ENCODE peak calls at places on chromosomes 5 and 9, in four cellular contexts. K is iPS-NIHi11, C is HuH-7.5, A is A172. G is an unnamed sample.

GRCh38 chr5:88715503-88715902 is 167.5 kb downstream of the MEF2C start:
- DNase-seq in A (no peak), C (no peak), K (no peak), G (no peak)

GRCh38 chr5:80959768-80960442 is at the start of gene RASGRF2:
- DNase-seq in A (no peak), K (peak), C (no peak), G (no peak)

GRCh38 chr9:30723656-30724055 is 1660.8 kb upstream of the ACO1 start:
- DNase-seq in C (no peak), A (peak), K (no peak), G (no peak)

GRCh38 chr5:176870110-176870591 is 29.0 kb downstream of the HK3 start:
- DNase-seq in A (peak), K (peak), C (peak), G (peak)

GRCh38 chr5:127586371-127586770 is 62.5 kb upstream of the CTXN3 start:
- DNase-seq in C (no peak), K (no peak), A (no peak), G (no peak)

GRCh38 chr9:91245432-91246313 is 116.0 kb downstream of the AUH start:
- DNase-seq in C (no peak), A (peak), K (no peak), G (peak)

GRCh38 chr5:167699434-167699833 is 592.0 kb upstream of the WWC1 start:
- DNase-seq in K (peak), C (no peak), A (peak), G (peak)

GRCh38 chr9:1047605-1048235 is 2.4 kb upstream of the DMRT2 start:
- DNase-seq in C (no peak), K (no peak), A (no peak), G (peak)

GRCh38 chr5:111478266-111478665 is 34.1 kb downstream of the STARD4 start:
- DNase-seq in C (no peak), K (no peak), A (no peak), G (no peak)

GRCh38 chr9:129728744-129729143 is 24.1 kb downstream of the PTGES start:
- DNase-seq in K (no peak), A (no peak), C (no peak), G (no peak)

GRCh38 chr9:18542837-18543405 is 69.0 kb downstream of the ADAMTSL1 start:
- DNase-seq in A (peak), K (no peak), C (no peak), G (peak)

GRCh38 chr9:126055386-126055785 is 271.2 kb upstream of the MVB12B start:
- DNase-seq in A (peak), K (no peak), C (no peak), G (peak)

GRCh38 chr5:83777856-83778255 is 57.2 kb upstream of the HAPLN1 start:
- DNase-seq in C (no peak), K (no peak), A (no peak), G (no peak)

GRCh38 chr5:65203746-65204145 is 278.0 kb downstream of the ADAMTS6 start:
- DNase-seq in K (no peak), A (peak), C (no peak), G (peak)

GRCh38 chr9:20526500-20527319 is 95.6 kb downstream of the MLLT3 start:
- DNase-seq in C (no peak), A (no peak), K (no peak), G (no peak)

GRCh38 chr9:86549920-86550319 is 195.7 kb upstream of the TUT7 start:
- DNase-seq in A (no peak), K (no peak), C (no peak), G (no peak)

GRCh38 chr5:18393546-18393945 is 759.3 kb downstream of the TAF11L14 start:
- DNase-seq in C (no peak), K (no peak), A (no peak), G (no peak)

GRCh38 chr5:176734756-176735342 is 75.5 kb upstream of the UNC5A start:
- DNase-seq in C (no peak), K (no peak), A (no peak), G (no peak)

GRCh38 chr9:133569891-133570651 is 35.6 kb downstream of the ADAMTSL2 start:
- DNase-seq in K (no peak), C (no peak), A (no peak), G (no peak)

GRCh38 chr9:116279230-116279629 is 125.6 kb downstream of the PAPPA start:
- DNase-seq in K (peak), A (no peak), C (no peak), G (no peak)

GRCh38 chr5:170732685-170733084 is 50.8 kb upstream of the GABRP start:
- DNase-seq in C (no peak), K (no peak), A (no peak), G (no peak)

GRCh38 chr5:143341807-143342570 is 61.5 kb downstream of the NR3C1 start:
- DNase-seq in C (no peak), A (peak), K (no peak), G (peak)

GRCh38 chr5:67879619-67880357 is 335.8 kb upstream of the PIK3R1 start:
- DNase-seq in C (no peak), K (no peak), A (peak), G (no peak)

GRCh38 chr5:147669113-147669869 is 113.2 kb downstream of the JAKMIP2 start:
- DNase-seq in A (no peak), K (no peak), C (no peak), G (no peak)

GRCh38 chr9:137807721-137808703 is 69.6 kb upstream of the CACNA1B start:
- DNase-seq in C (no peak), K (no peak), A (no peak), G (no peak)

GRCh38 chr9:89677696-89678393 is 73.0 kb downstream of the GADD45G start:
- DNase-seq in C (no peak), A (no peak), K (peak), G (no peak)

GRCh38 chr5:83899351-83899970 is 178.8 kb upstream of the HAPLN1 start:
- DNase-seq in K (no peak), A (no peak), C (no peak), G (no peak)

GRCh38 chr5:76958976-76959767 is 6.3 kb downstream of the CRHBP start:
- DNase-seq in C (no peak), A (peak), K (no peak), G (peak)

GRCh38 chr9:127853312-127854168 is 918 bp downstream of the ENG start:
- DNase-seq in A (no peak), K (no peak), C (no peak), G (no peak)

GRCh38 chr5:165525268-165525667 is 2019.8 kb downstream of the MAT2B start:
- DNase-seq in A (peak), C (no peak), K (no peak), G (peak)

GRCh38 chr5:11224788-11225187 is 463.8 kb upstream of the DAP start:
- DNase-seq in A (no peak), C (no peak), K (no peak), G (no peak)

GRCh38 chr5:64625678-64626077 is 64.6 kb upstream of the SHISAL2B start:
- DNase-seq in C (no peak), A (peak), K (no peak), G (no peak)

GRCh38 chr5:176677209-176677931 is 30.1 kb downstream of the TSPAN17 start:
- DNase-seq in K (no peak), A (no peak), C (no peak), G (no peak)